ENCODE peak calls at places on chromosomes 4 and X, in seven cellular contexts. One of them, this sample, is unnamed.

GRCh38 chrX:78517124-78517523 is 142.0 kb downstream of the RTL3 start:
- DNase-seq in lower leg skin: no peak
- DNase-seq in T-helper 17 cell: peak; percentile 29
- DNase-seq in AG10803: no peak
- DNase-seq in GF-D8: no peak
- DNase-seq in foreskin fibroblast: no peak
- DNase-seq in natural killer cell treated with Interleukin-12 subunit alpha and Interleukin-12 subunit beta and Interleukin-15 and Interleukin-18, amount 100 ng/mL, for 72 hours: no peak
- DNase-seq in this sample: no peak

GRCh38 chr4:16206848-16207247 is 19.4 kb downstream of the TAPT1 start:
- DNase-seq in foreskin fibroblast: no peak
- DNase-seq in GF-D8: no peak
- DNase-seq in AG10803: peak; percentile 42
- DNase-seq in natural killer cell treated with Interleukin-12 subunit alpha and Interleukin-12 subunit beta and Interleukin-15 and Interleukin-18, amount 100 ng/mL, for 72 hours: no peak
- DNase-seq in T-helper 17 cell: no peak
- DNase-seq in lower leg skin: no peak
- DNase-seq in this sample: peak; percentile 7

GRCh38 chrX:133250184-133251080 is 32.3 kb upstream of the TFDP3 start:
- DNase-seq in GF-D8: no peak
- DNase-seq in T-helper 17 cell: no peak
- DNase-seq in foreskin fibroblast: no peak
- DNase-seq in natural killer cell treated with Interleukin-12 subunit alpha and Interleukin-12 subunit beta and Interleukin-15 and Interleukin-18, amount 100 ng/mL, for 72 hours: no peak
- DNase-seq in lower leg skin: no peak
- DNase-seq in AG10803: no peak
- DNase-seq in this sample: no peak

GRCh38 chr4:41418444-41418843 is 119.5 kb upstream of the LIMCH1 start:
- DNase-seq in natural killer cell treated with Interleukin-12 subunit alpha and Interleukin-12 subunit beta and Interleukin-15 and Interleukin-18, amount 100 ng/mL, for 72 hours: no peak
- DNase-seq in AG10803: peak; percentile 85
- DNase-seq in GF-D8: no peak
- DNase-seq in lower leg skin: no peak
- DNase-seq in foreskin fibroblast: peak; percentile 9
- DNase-seq in T-helper 17 cell: no peak
- DNase-seq in this sample: peak; percentile 67

GRCh38 chr4:57602133-57602532 is 491.9 kb upstream of the IGFBP7 start:
- DNase-seq in GF-D8: no peak
- DNase-seq in natural killer cell treated with Interleukin-12 subunit alpha and Interleukin-12 subunit beta and Interleukin-15 and Interleukin-18, amount 100 ng/mL, for 72 hours: no peak
- DNase-seq in foreskin fibroblast: no peak
- DNase-seq in T-helper 17 cell: no peak
- DNase-seq in lower leg skin: no peak
- DNase-seq in AG10803: no peak
- DNase-seq in this sample: no peak

GRCh38 chr4:184460495-184461285 is 13.7 kb downstream of the IRF2 start:
- DNase-seq in natural killer cell treated with Interleukin-12 subunit alpha and Interleukin-12 subunit beta and Interleukin-15 and Interleukin-18, amount 100 ng/mL, for 72 hours: no peak
- DNase-seq in AG10803: no peak
- DNase-seq in GF-D8: peak; percentile 40
- DNase-seq in foreskin fibroblast: no peak
- DNase-seq in lower leg skin: no peak
- DNase-seq in T-helper 17 cell: no peak
- DNase-seq in this sample: no peak

GRCh38 chr4:91092398-91092955 is 965.3 kb downstream of the CCSER1 start:
- DNase-seq in AG10803: no peak
- DNase-seq in lower leg skin: no peak
- DNase-seq in foreskin fibroblast: no peak
- DNase-seq in GF-D8: no peak
- DNase-seq in T-helper 17 cell: no peak
- DNase-seq in natural killer cell treated with Interleukin-12 subunit alpha and Interleukin-12 subunit beta and Interleukin-15 and Interleukin-18, amount 100 ng/mL, for 72 hours: no peak
- DNase-seq in this sample: no peak

GRCh38 chr4:90960433-90960832 is 833.2 kb downstream of the CCSER1 start:
- DNase-seq in lower leg skin: no peak
- DNase-seq in AG10803: no peak
- DNase-seq in natural killer cell treated with Interleukin-12 subunit alpha and Interleukin-12 subunit beta and Interleukin-15 and Interleukin-18, amount 100 ng/mL, for 72 hours: no peak
- DNase-seq in foreskin fibroblast: no peak
- DNase-seq in T-helper 17 cell: no peak
- DNase-seq in GF-D8: no peak
- DNase-seq in this sample: no peak

GRCh38 chr4:77669911-77670590 is 64.4 kb downstream of the CXCL13 start:
- DNase-seq in foreskin fibroblast: no peak
- DNase-seq in GF-D8: no peak
- DNase-seq in AG10803: no peak
- DNase-seq in natural killer cell treated with Interleukin-12 subunit alpha and Interleukin-12 subunit beta and Interleukin-15 and Interleukin-18, amount 100 ng/mL, for 72 hours: no peak
- DNase-seq in T-helper 17 cell: no peak
- DNase-seq in lower leg skin: no peak
- DNase-seq in this sample: no peak

GRCh38 chr4:123481034-123481433 is 84.4 kb downstream of the SPRY1 start:
- DNase-seq in GF-D8: no peak
- DNase-seq in AG10803: peak; percentile 71
- DNase-seq in lower leg skin: no peak
- DNase-seq in natural killer cell treated with Interleukin-12 subunit alpha and Interleukin-12 subunit beta and Interleukin-15 and Interleukin-18, amount 100 ng/mL, for 72 hours: no peak
- DNase-seq in T-helper 17 cell: no peak
- DNase-seq in foreskin fibroblast: peak; percentile 63
- DNase-seq in this sample: peak; percentile 64

GRCh38 chrX:123422875-123423274 is 238.8 kb downstream of the GRIA3 start:
- DNase-seq in AG10803: peak; percentile 43
- DNase-seq in GF-D8: no peak
- DNase-seq in T-helper 17 cell: no peak
- DNase-seq in natural killer cell treated with Interleukin-12 subunit alpha and Interleukin-12 subunit beta and Interleukin-15 and Interleukin-18, amount 100 ng/mL, for 72 hours: no peak
- DNase-seq in foreskin fibroblast: peak; percentile 37
- DNase-seq in lower leg skin: no peak
- DNase-seq in this sample: peak; percentile 23

GRCh38 chrX:101774340-101774739 is 114.7 kb upstream of the ARMCX2 start:
- DNase-seq in T-helper 17 cell: no peak
- DNase-seq in GF-D8: no peak
- DNase-seq in natural killer cell treated with Interleukin-12 subunit alpha and Interleukin-12 subunit beta and Interleukin-15 and Interleukin-18, amount 100 ng/mL, for 72 hours: no peak
- DNase-seq in foreskin fibroblast: no peak
- DNase-seq in lower leg skin: no peak
- DNase-seq in AG10803: no peak
- DNase-seq in this sample: no peak

GRCh38 chrX:19798423-19798822 is 89.0 kb downstream of the SH3KBP1 start:
- DNase-seq in lower leg skin: no peak
- DNase-seq in foreskin fibroblast: no peak
- DNase-seq in natural killer cell treated with Interleukin-12 subunit alpha and Interleukin-12 subunit beta and Interleukin-15 and Interleukin-18, amount 100 ng/mL, for 72 hours: no peak
- DNase-seq in AG10803: no peak
- DNase-seq in GF-D8: no peak
- DNase-seq in T-helper 17 cell: no peak
- DNase-seq in this sample: no peak

GRCh38 chr4:113967687-113968086 is 11.8 kb downstream of the ARSJ start:
- DNase-seq in natural killer cell treated with Interleukin-12 subunit alpha and Interleukin-12 subunit beta and Interleukin-15 and Interleukin-18, amount 100 ng/mL, for 72 hours: no peak
- DNase-seq in lower leg skin: no peak
- DNase-seq in GF-D8: no peak
- DNase-seq in T-helper 17 cell: no peak
- DNase-seq in AG10803: no peak
- DNase-seq in foreskin fibroblast: no peak
- DNase-seq in this sample: no peak

GRCh38 chrX:13747836-13748235 is 13.3 kb downstream of the OFD1 start:
- DNase-seq in natural killer cell treated with Interleukin-12 subunit alpha and Interleukin-12 subunit beta and Interleukin-15 and Interleukin-18, amount 100 ng/mL, for 72 hours: no peak
- DNase-seq in lower leg skin: no peak
- DNase-seq in GF-D8: no peak
- DNase-seq in AG10803: peak; percentile 67
- DNase-seq in T-helper 17 cell: no peak
- DNase-seq in foreskin fibroblast: no peak
- DNase-seq in this sample: peak; percentile 50

GRCh38 chrX:71999535-71999934 is 88.9 kb downstream of the NHSL2 start:
- DNase-seq in foreskin fibroblast: no peak
- DNase-seq in T-helper 17 cell: no peak
- DNase-seq in natural killer cell treated with Interleukin-12 subunit alpha and Interleukin-12 subunit beta and Interleukin-15 and Interleukin-18, amount 100 ng/mL, for 72 hours: no peak
- DNase-seq in AG10803: no peak
- DNase-seq in GF-D8: no peak
- DNase-seq in lower leg skin: no peak
- DNase-seq in this sample: no peak

GRCh38 chr4:103786014-103786413 is 66.2 kb upstream of the TACR3 start:
- DNase-seq in lower leg skin: no peak
- DNase-seq in T-helper 17 cell: no peak
- DNase-seq in AG10803: peak; percentile 37
- DNase-seq in GF-D8: no peak
- DNase-seq in foreskin fibroblast: peak; percentile 0
- DNase-seq in natural killer cell treated with Interleukin-12 subunit alpha and Interleukin-12 subunit beta and Interleukin-15 and Interleukin-18, amount 100 ng/mL, for 72 hours: no peak
- DNase-seq in this sample: peak; percentile 1

GRCh38 chr4:147830987-147831386 is 99.1 kb downstream of the ARHGAP10 start:
- DNase-seq in natural killer cell treated with Interleukin-12 subunit alpha and Interleukin-12 subunit beta and Interleukin-15 and Interleukin-18, amount 100 ng/mL, for 72 hours: no peak
- DNase-seq in AG10803: peak; percentile 62
- DNase-seq in lower leg skin: no peak
- DNase-seq in GF-D8: no peak
- DNase-seq in foreskin fibroblast: peak; percentile 73
- DNase-seq in T-helper 17 cell: no peak
- DNase-seq in this sample: peak; percentile 14

GRCh38 chrX:143623657-143624056 is 12.2 kb downstream of the SLITRK4 start:
- DNase-seq in T-helper 17 cell: no peak
- DNase-seq in foreskin fibroblast: no peak
- DNase-seq in lower leg skin: no peak
- DNase-seq in GF-D8: no peak
- DNase-seq in AG10803: no peak
- DNase-seq in natural killer cell treated with Interleukin-12 subunit alpha and Interleukin-12 subunit beta and Interleukin-15 and Interleukin-18, amount 100 ng/mL, for 72 hours: no peak
- DNase-seq in this sample: no peak

GRCh38 chrX:37817579-37817978 is 29.8 kb downstream of the DYNLT3 start:
- DNase-seq in lower leg skin: no peak
- DNase-seq in T-helper 17 cell: no peak
- DNase-seq in AG10803: no peak
- DNase-seq in GF-D8: no peak
- DNase-seq in natural killer cell treated with Interleukin-12 subunit alpha and Interleukin-12 subunit beta and Interleukin-15 and Interleukin-18, amount 100 ng/mL, for 72 hours: no peak
- DNase-seq in foreskin fibroblast: no peak
- DNase-seq in this sample: no peak

GRCh38 chr4:91058345-91058744 is 931.2 kb downstream of the CCSER1 start:
- DNase-seq in natural killer cell treated with Interleukin-12 subunit alpha and Interleukin-12 subunit beta and Interleukin-15 and Interleukin-18, amount 100 ng/mL, for 72 hours: no peak
- DNase-seq in GF-D8: no peak
- DNase-seq in AG10803: no peak
- DNase-seq in foreskin fibroblast: no peak
- DNase-seq in T-helper 17 cell: no peak
- DNase-seq in lower leg skin: no peak
- DNase-seq in this sample: no peak

GRCh38 chr4:2231082-2231481 is 10.8 kb downstream of the HAUS3 start:
- DNase-seq in lower leg skin: no peak
- DNase-seq in T-helper 17 cell: no peak
- DNase-seq in foreskin fibroblast: no peak
- DNase-seq in natural killer cell treated with Interleukin-12 subunit alpha and Interleukin-12 subunit beta and Interleukin-15 and Interleukin-18, amount 100 ng/mL, for 72 hours: no peak
- DNase-seq in GF-D8: no peak
- DNase-seq in AG10803: no peak
- DNase-seq in this sample: no peak

GRCh38 chr4:108146819-108147218 is 21.9 kb downstream of the LEF1 start:
- DNase-seq in natural killer cell treated with Interleukin-12 subunit alpha and Interleukin-12 subunit beta and Interleukin-15 and Interleukin-18, amount 100 ng/mL, for 72 hours: no peak
- DNase-seq in foreskin fibroblast: no peak
- DNase-seq in T-helper 17 cell: no peak
- DNase-seq in AG10803: no peak
- DNase-seq in lower leg skin: no peak
- DNase-seq in GF-D8: no peak
- DNase-seq in this sample: no peak

GRCh38 chr4:53494851-53495250 is 96.4 kb downstream of the LNX1 start:
- DNase-seq in natural killer cell treated with Interleukin-12 subunit alpha and Interleukin-12 subunit beta and Interleukin-15 and Interleukin-18, amount 100 ng/mL, for 72 hours: no peak
- DNase-seq in foreskin fibroblast: no peak
- DNase-seq in GF-D8: no peak
- DNase-seq in lower leg skin: no peak
- DNase-seq in T-helper 17 cell: no peak
- DNase-seq in AG10803: peak; percentile 55
- DNase-seq in this sample: no peak

GRCh38 chrX:68428431-68428830 is 4.9 kb downstream of the OPHN1 start:
- DNase-seq in lower leg skin: no peak
- DNase-seq in foreskin fibroblast: no peak
- DNase-seq in T-helper 17 cell: no peak
- DNase-seq in natural killer cell treated with Interleukin-12 subunit alpha and Interleukin-12 subunit beta and Interleukin-15 and Interleukin-18, amount 100 ng/mL, for 72 hours: no peak
- DNase-seq in GF-D8: no peak
- DNase-seq in AG10803: peak; percentile 58
- DNase-seq in this sample: no peak

GRCh38 chrX:53073115-53073581 is 9.0 kb upstream of the TSPYL2 start:
- DNase-seq in T-helper 17 cell: no peak
- DNase-seq in natural killer cell treated with Interleukin-12 subunit alpha and Interleukin-12 subunit beta and Interleukin-15 and Interleukin-18, amount 100 ng/mL, for 72 hours: no peak
- DNase-seq in foreskin fibroblast: no peak
- DNase-seq in AG10803: no peak
- DNase-seq in lower leg skin: no peak
- DNase-seq in GF-D8: no peak
- DNase-seq in this sample: no peak

GRCh38 chrX:118847676-118848075 is 24.1 kb downstream of the ZCCHC12 start:
- DNase-seq in T-helper 17 cell: no peak
- DNase-seq in foreskin fibroblast: peak; percentile 14
- DNase-seq in natural killer cell treated with Interleukin-12 subunit alpha and Interleukin-12 subunit beta and Interleukin-15 and Interleukin-18, amount 100 ng/mL, for 72 hours: no peak
- DNase-seq in lower leg skin: no peak
- DNase-seq in GF-D8: no peak
- DNase-seq in AG10803: peak; percentile 41
- DNase-seq in this sample: peak; percentile 67

GRCh38 chr4:67779631-67780030 is 25.4 kb upstream of the GNRHR start:
- DNase-seq in foreskin fibroblast: no peak
- DNase-seq in lower leg skin: no peak
- DNase-seq in T-helper 17 cell: no peak
- DNase-seq in GF-D8: no peak
- DNase-seq in AG10803: peak; percentile 8
- DNase-seq in natural killer cell treated with Interleukin-12 subunit alpha and Interleukin-12 subunit beta and Interleukin-15 and Interleukin-18, amount 100 ng/mL, for 72 hours: no peak
- DNase-seq in this sample: no peak

GRCh38 chrX:25202827-25203226 is 187.1 kb upstream of the ARX start:
- DNase-seq in lower leg skin: no peak
- DNase-seq in T-helper 17 cell: no peak
- DNase-seq in natural killer cell treated with Interleukin-12 subunit alpha and Interleukin-12 subunit beta and Interleukin-15 and Interleukin-18, amount 100 ng/mL, for 72 hours: no peak
- DNase-seq in AG10803: no peak
- DNase-seq in foreskin fibroblast: no peak
- DNase-seq in GF-D8: no peak
- DNase-seq in this sample: no peak

GRCh38 chr4:1939664-1940509 is 68.7 kb downstream of the NSD2 start:
- DNase-seq in AG10803: peak; percentile 72
- DNase-seq in T-helper 17 cell: no peak
- DNase-seq in natural killer cell treated with Interleukin-12 subunit alpha and Interleukin-12 subunit beta and Interleukin-15 and Interleukin-18, amount 100 ng/mL, for 72 hours: no peak
- DNase-seq in GF-D8: no peak
- DNase-seq in lower leg skin: no peak
- DNase-seq in foreskin fibroblast: peak; percentile 82
- DNase-seq in this sample: peak; percentile 88

GRCh38 chr4:76072760-76073159 is 1.7 kb upstream of the ART3 start:
- DNase-seq in lower leg skin: no peak
- DNase-seq in natural killer cell treated with Interleukin-12 subunit alpha and Interleukin-12 subunit beta and Interleukin-15 and Interleukin-18, amount 100 ng/mL, for 72 hours: no peak
- DNase-seq in foreskin fibroblast: no peak
- DNase-seq in GF-D8: no peak
- DNase-seq in T-helper 17 cell: no peak
- DNase-seq in AG10803: no peak
- DNase-seq in this sample: no peak

This sample was measured in AG08395.